ENCODE peak calls at places on chromosome 4, in seven cellular contexts. A is A673, M is right atrium auricular region, D is A549, T is astrocyte, C is K562, Y is psoas muscle. P is an unnamed sample. For H3K9me3, the result is how much of the 10 kb centered on the place peaks cover.

GRCh38 chr4:140071806-140072205 is 82.2 kb downstream of the MAML3 start:
- DNase-seq in T (peak), D (no peak), M (no peak), C (no peak), Y (no peak), A (no peak), P (no peak)

GRCh38 chr4:77815651-77816050 is 3.5 kb downstream of the CNOT6L start:
- DNase-seq in M (no peak), T (no peak), C (no peak), A (no peak), Y (no peak), D (no peak), P (no peak)

GRCh38 chr4:95985051-95985450 is 145.2 kb downstream of the PDHA2 start:
- DNase-seq in A (no peak), M (no peak), C (no peak), D (no peak), T (no peak), Y (no peak), P (no peak)

GRCh38 chr4:169205146-169205806 is 65.5 kb downstream of the SH3RF1 start:
- DNase-seq in C (no peak), M (no peak), D (no peak), T (no peak), A (no peak), Y (no peak), P (no peak)

GRCh38 chr4:12414181-12414812 is 985.6 kb upstream of the HS3ST1 start:
- DNase-seq in Y (no peak), T (no peak), D (no peak), C (no peak), A (no peak), M (no peak), P (no peak)

GRCh38 chr4:141642068-141642467 is 5.7 kb downstream of the IL15 start:
- DNase-seq in T (no peak), Y (no peak), M (no peak), C (no peak), D (no peak), A (no peak), P (no peak)

GRCh38 chr4:139176299-139177048 is 544 bp downstream of the ELF2 start:
- DNase-seq in D (peak), T (peak), Y (peak), A (peak), C (peak), M (peak), P (peak)

GRCh38 chr4:10345381-10345784 is 111.8 kb downstream of the ZNF518B start:
- DNase-seq in M (no peak), T (no peak), Y (no peak), A (no peak), C (peak), D (no peak), P (no peak)

GRCh38 chr4:183380901-183381300 is 58.7 kb upstream of the CLDN24 start:
- DNase-seq in D (no peak), A (no peak), C (no peak), T (no peak), Y (no peak), M (no peak), P (no peak)

GRCh38 chr4:128516568-128516967 is 229.0 kb upstream of the PGRMC2 start:
- DNase-seq in C (no peak), T (peak), D (no peak), A (no peak), Y (no peak), M (no peak), P (no peak)

GRCh38 chr4:16894406-16894805 is 4.0 kb downstream of the LDB2 start:
- DNase-seq in M (no peak), C (no peak), T (peak), D (no peak), A (peak), Y (no peak), P (no peak)

GRCh38 chr4:16900325-16900724 is 1.9 kb upstream of the LDB2 start:
- DNase-seq in D (no peak), C (no peak), T (no peak), A (no peak), M (no peak), Y (no peak), P (no peak)

GRCh38 chr4:16896871-16897270 is 1.6 kb downstream of the LDB2 start:
- DNase-seq in Y (no peak), M (no peak), D (no peak), T (peak), A (peak), C (no peak), P (no peak)

GRCh38 chr4:16897991-16898827 is at the start of gene LDB2:
- DNase-seq in M (peak), C (no peak), T (peak), Y (peak), D (no peak), A (peak), P (peak)

GRCh38 chr4:16897351-16897750 is 1.1 kb downstream of the LDB2 start:
- DNase-seq in T (no peak), Y (no peak), A (peak), D (no peak), M (no peak), C (no peak), P (no peak)
- H3K4me3 ChIP-seq in T (peak), Y (peak), A (peak), D (no peak), M (peak), C (no peak), P (peak)

GRCh38 chr4:604131-604530 is 21.2 kb upstream of the PDE6B start:
- DNase-seq in T (no peak), D (no peak), A (no peak), C (no peak), M (no peak), Y (no peak), P (no peak)

GRCh38 chr4:608236-608635 is 17.1 kb upstream of the PDE6B start:
- DNase-seq in Y (no peak), M (peak), C (no peak), A (no peak), T (no peak), D (no peak), P (no peak)

GRCh38 chr4:609400-610050 is 15.8 kb upstream of the PDE6B start:
- DNase-seq in D (no peak), C (no peak), A (no peak), T (no peak), Y (no peak), M (no peak), P (no peak)

GRCh38 chr4:602559-602942 is 22.8 kb upstream of the PDE6B start:
- DNase-seq in Y (no peak), A (peak), M (peak), D (peak), C (peak), T (no peak), P (peak)

DNA sequence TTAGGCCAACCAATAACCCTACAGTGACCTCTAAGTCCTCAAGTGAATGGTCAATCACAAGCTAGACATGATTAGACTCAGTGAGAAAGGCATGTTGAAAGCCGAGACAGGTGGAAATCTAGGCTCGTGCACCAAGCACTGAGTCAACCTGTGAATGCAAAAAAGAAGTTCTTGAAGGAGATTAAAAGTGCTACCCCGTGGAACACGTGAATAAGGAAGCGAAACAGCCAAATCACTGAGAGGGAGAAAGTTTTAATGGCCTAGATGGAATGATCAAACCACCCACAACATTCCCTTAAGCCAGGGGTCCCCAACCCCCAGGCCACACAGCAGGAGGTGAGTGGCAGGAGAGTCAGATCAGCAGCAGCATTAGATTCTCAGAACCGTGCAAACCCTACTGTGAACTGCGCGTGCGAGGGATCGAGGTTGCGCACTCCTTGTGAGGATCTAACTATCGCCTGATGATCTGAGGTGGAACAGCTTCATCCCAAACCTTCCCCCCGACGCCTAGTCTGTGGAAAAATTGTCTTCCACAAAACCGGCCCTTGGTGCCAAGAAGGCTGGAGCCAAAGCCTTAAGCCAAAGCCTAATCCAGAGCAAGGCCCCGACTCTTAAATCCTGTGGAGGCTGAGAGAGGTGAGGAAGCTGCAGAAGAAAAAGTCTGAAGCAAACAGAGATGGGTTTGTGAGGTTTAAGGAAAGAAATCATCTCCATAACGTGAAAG is 19.5 kb upstream of the PDE6B start:
- DNase-seq in M (no peak), D (no peak), T (no peak), Y (no peak), C (no peak), A (no peak), P (no peak)
- H3K9me3 ChIP-seq in M (under half), D (under half), T (under half), Y (under half), C (under half), A (under half), P (under half)

GRCh38 chr4:92615049-92615448 is 311.3 kb downstream of the GRID2 start:
- DNase-seq in M (no peak), C (no peak), D (no peak), T (no peak), A (no peak), Y (no peak), P (no peak)

DNA sequence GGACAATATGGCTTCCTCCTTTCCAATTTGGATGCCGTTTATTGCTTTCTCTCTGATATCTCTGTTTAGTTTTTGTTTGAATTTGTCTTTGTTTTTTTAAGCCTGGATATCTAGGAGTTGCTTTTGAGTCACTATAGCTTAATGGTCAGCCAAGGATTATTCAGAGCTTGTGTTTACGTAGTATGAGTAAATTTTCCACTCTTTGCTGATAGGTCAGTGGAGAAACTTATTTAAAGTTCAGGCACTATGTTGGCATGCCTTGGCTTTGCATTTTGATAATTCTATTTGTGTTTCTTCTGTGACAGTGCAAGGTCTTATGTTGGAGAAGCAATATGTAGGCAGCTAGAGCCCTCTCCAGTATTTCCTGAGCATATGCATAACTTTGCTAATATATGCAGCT is 315.2 kb downstream of the GRID2 start:
- DNase-seq in A (no peak), Y (no peak), C (no peak), M (no peak), T (peak), D (peak), P (no peak)
- TF ChIP-seq CTCF in A (no peak), Y (no peak), C (no peak), M (no peak), T (no peak), D (no peak), P (no peak)

GRCh38 chr4:134906404-134907023 is 704.9 kb upstream of the PABPC4L start:
- DNase-seq in Y (no peak), M (no peak), T (peak), D (peak), A (peak), C (no peak), P (no peak)

GRCh38 chr4:134911941-134912340 is 710.4 kb upstream of the PABPC4L start:
- DNase-seq in Y (no peak), T (no peak), A (no peak), C (no peak), M (no peak), D (no peak), P (no peak)
- H3K4me3 ChIP-seq in Y (no peak), T (no peak), A (no peak), C (no peak), M (no peak), D (no peak), P (no peak)